ENCODE peak calls at places on chromosomes 12 and 14, in seven cellular contexts. V, A, P, Q, G, F and J are unnamed samples.

GRCh38 chr12:98754095-98754494 is 109.0 kb downstream of the APAF1 start:
- DNase-seq in V (no peak), A (no peak), P (peak), Q (no peak), G (no peak), F (peak), J (no peak)

GRCh38 chr14:53338192-53338591 is 185.1 kb upstream of the DDHD1 start:
- DNase-seq in V (no peak), A (no peak), P (no peak), Q (no peak), G (no peak), F (no peak), J (no peak)

GRCh38 chr12:862303-862911 is 87.1 kb downstream of the RAD52 start:
- DNase-seq in V (no peak), A (no peak), P (no peak), Q (no peak), G (no peak), F (no peak), J (no peak)

GRCh38 chr14:38143651-38144505 is 63.8 kb upstream of the SSTR1 start:
- DNase-seq in V (no peak), A (peak), P (no peak), Q (no peak), G (no peak), F (no peak), J (no peak)

GRCh38 chr12:77954156-77954555 is 123.5 kb downstream of the NAV3 start:
- DNase-seq in V (no peak), A (no peak), P (no peak), Q (no peak), G (no peak), F (no peak), J (no peak)

GRCh38 chr12:104280703-104281458 is 22.7 kb upstream of the EID3 start:
- DNase-seq in V (no peak), A (peak), P (no peak), Q (no peak), G (no peak), F (no peak), J (no peak)

GRCh38 chr12:88638388-88638787 is 58.1 kb upstream of the KITLG start:
- DNase-seq in V (no peak), A (no peak), P (no peak), Q (no peak), G (no peak), F (no peak), J (no peak)

GRCh38 chr12:14403711-14404164 is 38.3 kb downstream of the ATF7IP start:
- DNase-seq in V (no peak), A (peak), P (peak), Q (peak), G (peak), F (peak), J (peak)

GRCh38 chr14:31939934-31940333 is 137.2 kb upstream of the ARHGAP5 start:
- DNase-seq in V (no peak), A (no peak), P (peak), Q (no peak), G (no peak), F (no peak), J (no peak)

GRCh38 chr12:608921-609320 is 54.3 kb downstream of the NINJ2 start:
- DNase-seq in V (no peak), A (no peak), P (no peak), Q (no peak), G (no peak), F (no peak), J (no peak)